ENCODE peak calls at places on chromosomes 1 and 21, in six cellular contexts. One of them, this sample, is unnamed.

GRCh38 chr1:31244326-31244725 is 4.6 kb upstream of the NKAIN1 start:
- DNase-seq in sigmoid colon: no peak
- DNase-seq in adrenal gland: peak
- DNase-seq in HFFc6: peak
- DNase-seq in pancreas: no peak
- DNase-seq in neural progenitor cell: no peak
- DNase-seq in this sample: no peak

GRCh38 chr1:88296227-88297010 is 387.7 kb upstream of the PKN2 start:
- DNase-seq in sigmoid colon: no peak
- DNase-seq in adrenal gland: no peak
- DNase-seq in HFFc6: no peak
- DNase-seq in pancreas: no peak
- DNase-seq in neural progenitor cell: peak
- DNase-seq in this sample: no peak

GRCh38 chr1:108327534-108328462 is 83.9 kb upstream of the NBPF4 start:
- DNase-seq in sigmoid colon: no peak
- DNase-seq in adrenal gland: no peak
- DNase-seq in HFFc6: no peak
- DNase-seq in pancreas: no peak
- DNase-seq in neural progenitor cell: peak
- DNase-seq in this sample: no peak

GRCh38 chr1:93603106-93603505 is 78.5 kb downstream of the BCAR3 start:
- DNase-seq in sigmoid colon: peak
- DNase-seq in adrenal gland: no peak
- DNase-seq in HFFc6: no peak
- DNase-seq in pancreas: no peak
- DNase-seq in neural progenitor cell: no peak
- DNase-seq in this sample: no peak

GRCh38 chr1:61441723-61442262 is 283.1 kb downstream of the TM2D1 start:
- DNase-seq in sigmoid colon: no peak
- DNase-seq in adrenal gland: peak
- DNase-seq in HFFc6: no peak
- DNase-seq in pancreas: no peak
- DNase-seq in neural progenitor cell: no peak
- DNase-seq in this sample: no peak

GRCh38 chr1:51518033-51518729 is 885 bp downstream of the EPS15 start:
- DNase-seq in sigmoid colon: peak
- DNase-seq in adrenal gland: no peak
- DNase-seq in HFFc6: no peak
- DNase-seq in pancreas: peak
- DNase-seq in neural progenitor cell: peak
- DNase-seq in this sample: peak

GRCh38 chr21:19326581-19327319 is 923.2 kb upstream of the TMPRSS15 start:
- DNase-seq in sigmoid colon: no peak
- DNase-seq in adrenal gland: no peak
- DNase-seq in HFFc6: no peak
- DNase-seq in pancreas: no peak
- DNase-seq in neural progenitor cell: no peak
- DNase-seq in this sample: no peak

GRCh38 chr1:197399691-197400521 is 131.9 kb downstream of the CRB1 start:
- DNase-seq in sigmoid colon: no peak
- DNase-seq in adrenal gland: peak
- DNase-seq in HFFc6: peak
- DNase-seq in pancreas: no peak
- DNase-seq in neural progenitor cell: peak
- DNase-seq in this sample: peak

GRCh38 chr21:44575307-44576024 is 1.9 kb downstream of the KRTAP10-4 start:
- DNase-seq in sigmoid colon: no peak
- DNase-seq in adrenal gland: no peak
- DNase-seq in HFFc6: no peak
- DNase-seq in pancreas: no peak
- DNase-seq in neural progenitor cell: no peak
- DNase-seq in this sample: no peak

GRCh38 chr1:229842302-229843255 is 216.5 kb downstream of the URB2 start:
- DNase-seq in sigmoid colon: no peak
- DNase-seq in adrenal gland: peak
- DNase-seq in HFFc6: no peak
- DNase-seq in pancreas: no peak
- DNase-seq in neural progenitor cell: no peak
- DNase-seq in this sample: no peak

GRCh38 chr1:224703702-224704408 is 87.7 kb downstream of the CNIH3 start:
- DNase-seq in sigmoid colon: no peak
- DNase-seq in adrenal gland: no peak
- DNase-seq in HFFc6: no peak
- DNase-seq in pancreas: no peak
- DNase-seq in neural progenitor cell: no peak
- DNase-seq in this sample: no peak

GRCh38 chr1:85566890-85567289 is 13.7 kb upstream of the CCN1 start:
- DNase-seq in sigmoid colon: no peak
- DNase-seq in adrenal gland: no peak
- DNase-seq in HFFc6: no peak
- DNase-seq in pancreas: no peak
- DNase-seq in neural progenitor cell: no peak
- DNase-seq in this sample: no peak

GRCh38 chr1:181588631-181589030 is 105.3 kb downstream of the CACNA1E start:
- DNase-seq in sigmoid colon: no peak
- DNase-seq in adrenal gland: no peak
- DNase-seq in HFFc6: no peak
- DNase-seq in pancreas: no peak
- DNase-seq in neural progenitor cell: no peak
- DNase-seq in this sample: no peak

GRCh38 chr1:48823161-48823560 is 46.5 kb upstream of the BEND5 start:
- DNase-seq in sigmoid colon: no peak
- DNase-seq in adrenal gland: peak
- DNase-seq in HFFc6: no peak
- DNase-seq in pancreas: peak
- DNase-seq in neural progenitor cell: no peak
- DNase-seq in this sample: no peak

GRCh38 chr21:34519694-34520093 is 7.7 kb upstream of the KCNE1 start:
- DNase-seq in sigmoid colon: no peak
- DNase-seq in adrenal gland: no peak
- DNase-seq in HFFc6: no peak
- DNase-seq in pancreas: no peak
- DNase-seq in neural progenitor cell: no peak
- DNase-seq in this sample: no peak

GRCh38 chr1:78113156-78113916 is 67.6 kb downstream of the GIPC2 start:
- DNase-seq in sigmoid colon: no peak
- DNase-seq in adrenal gland: no peak
- DNase-seq in HFFc6: no peak
- DNase-seq in pancreas: no peak
- DNase-seq in neural progenitor cell: no peak
- DNase-seq in this sample: no peak

GRCh38 chr21:26756491-26757159 is 88.6 kb downstream of the ADAMTS1 start:
- DNase-seq in sigmoid colon: no peak
- DNase-seq in adrenal gland: no peak
- DNase-seq in HFFc6: peak
- DNase-seq in pancreas: no peak
- DNase-seq in neural progenitor cell: no peak
- DNase-seq in this sample: no peak

GRCh38 chr1:41977329-41977728 is 58.6 kb upstream of the HIVEP3 start:
- DNase-seq in sigmoid colon: no peak
- DNase-seq in adrenal gland: no peak
- DNase-seq in HFFc6: no peak
- DNase-seq in pancreas: no peak
- DNase-seq in neural progenitor cell: no peak
- DNase-seq in this sample: no peak

GRCh38 chr1:211813590-211813989 is 17.0 kb downstream of the LPGAT1 start:
- DNase-seq in sigmoid colon: peak
- DNase-seq in adrenal gland: peak
- DNase-seq in HFFc6: no peak
- DNase-seq in pancreas: peak
- DNase-seq in neural progenitor cell: no peak
- DNase-seq in this sample: no peak

GRCh38 chr1:24923485-24924113 is 6.5 kb downstream of the RUNX3 start:
- DNase-seq in sigmoid colon: no peak
- DNase-seq in adrenal gland: no peak
- DNase-seq in HFFc6: no peak
- DNase-seq in pancreas: no peak
- DNase-seq in neural progenitor cell: no peak
- DNase-seq in this sample: peak

GRCh38 chr1:152049291-152050073 is 12.7 kb upstream of the S100A11 start:
- DNase-seq in sigmoid colon: no peak
- DNase-seq in adrenal gland: no peak
- DNase-seq in HFFc6: peak
- DNase-seq in pancreas: no peak
- DNase-seq in neural progenitor cell: no peak
- DNase-seq in this sample: no peak

DNA sequence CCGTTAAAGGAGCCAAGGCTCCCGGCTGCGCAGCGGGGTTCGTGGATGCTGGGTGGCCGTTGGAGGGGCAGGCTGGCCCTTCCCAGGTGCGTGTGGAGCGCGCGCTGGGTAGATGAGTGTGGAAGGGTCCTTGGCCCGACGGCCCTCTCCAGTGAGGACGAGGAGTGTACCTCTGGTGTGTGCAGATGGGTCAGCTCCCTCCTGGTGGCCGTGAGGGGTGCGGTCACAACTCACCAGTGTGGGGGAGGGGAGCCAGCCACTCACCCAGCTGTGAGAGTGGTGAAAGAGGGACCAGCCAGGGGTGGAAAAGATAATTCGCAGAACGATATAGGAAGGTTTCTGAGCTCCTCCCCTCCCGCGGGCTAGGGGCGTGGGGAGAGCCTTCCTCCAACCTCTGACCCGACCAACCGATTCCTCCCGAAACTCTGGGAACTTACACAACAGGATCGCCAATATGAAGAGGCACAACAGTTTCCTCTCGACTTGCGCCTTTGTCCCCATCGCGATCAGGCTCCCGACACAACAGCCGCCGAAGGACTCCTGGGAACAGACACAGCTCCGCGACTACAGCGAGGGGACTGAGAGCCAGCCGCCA is at the start of gene F11R:
- DNase-seq in sigmoid colon: no peak
- DNase-seq in adrenal gland: peak
- DNase-seq in HFFc6: no peak
- DNase-seq in pancreas: peak
- DNase-seq in neural progenitor cell: peak
- DNase-seq in this sample: peak
- TF ChIP-seq CTCF in sigmoid colon: no peak
- TF ChIP-seq CTCF in adrenal gland: peak
- TF ChIP-seq CTCF in HFFc6: peak
- TF ChIP-seq CTCF in pancreas: peak
- TF ChIP-seq CTCF in neural progenitor cell: peak
- TF ChIP-seq CTCF in this sample: no peak

DNA sequence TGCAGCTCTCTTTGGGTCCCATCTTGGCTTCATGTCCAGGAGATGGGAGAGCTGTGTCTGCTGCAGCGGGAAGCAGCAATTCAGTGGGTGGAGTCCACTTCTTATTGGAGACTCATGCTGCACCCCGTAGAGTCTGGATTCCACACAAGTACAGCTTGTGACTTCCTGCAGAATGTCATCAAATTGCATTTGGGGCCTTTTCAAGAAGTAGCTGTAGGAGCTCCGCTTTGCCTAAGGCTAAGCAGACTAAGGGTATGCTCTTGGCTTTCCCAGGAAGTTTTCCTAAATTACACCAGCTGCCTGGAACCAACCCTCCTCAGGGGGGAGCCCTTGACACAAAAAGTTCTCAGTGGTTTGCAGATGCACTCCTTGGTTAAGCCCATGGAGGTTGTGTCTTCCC is 5.7 kb upstream of the MOB3C start:
- DNase-seq in sigmoid colon: peak
- DNase-seq in adrenal gland: peak
- DNase-seq in HFFc6: peak
- DNase-seq in pancreas: no peak
- DNase-seq in neural progenitor cell: no peak
- DNase-seq in this sample: no peak
- TF ChIP-seq CTCF in sigmoid colon: peak
- TF ChIP-seq CTCF in adrenal gland: peak
- TF ChIP-seq CTCF in HFFc6: peak
- TF ChIP-seq CTCF in pancreas: no peak
- TF ChIP-seq CTCF in neural progenitor cell: peak
- TF ChIP-seq CTCF in this sample: peak

GRCh38 chr1:75124510-75124909 is 9.7 kb upstream of the LHX8 start:
- DNase-seq in sigmoid colon: peak
- DNase-seq in adrenal gland: no peak
- DNase-seq in HFFc6: no peak
- DNase-seq in pancreas: no peak
- DNase-seq in neural progenitor cell: no peak
- DNase-seq in this sample: no peak
- TF ChIP-seq CTCF in sigmoid colon: no peak
- TF ChIP-seq CTCF in adrenal gland: no peak
- TF ChIP-seq CTCF in HFFc6: no peak
- TF ChIP-seq CTCF in pancreas: no peak
- TF ChIP-seq CTCF in neural progenitor cell: no peak
- TF ChIP-seq CTCF in this sample: no peak

GRCh38 chr1:96080925-96081324 is 640.7 kb upstream of the PTBP2 start:
- DNase-seq in sigmoid colon: no peak
- DNase-seq in adrenal gland: no peak
- DNase-seq in HFFc6: no peak
- DNase-seq in pancreas: no peak
- DNase-seq in neural progenitor cell: peak
- DNase-seq in this sample: no peak
- TF ChIP-seq CTCF in sigmoid colon: no peak
- TF ChIP-seq CTCF in adrenal gland: no peak
- TF ChIP-seq CTCF in HFFc6: no peak
- TF ChIP-seq CTCF in pancreas: no peak
- TF ChIP-seq CTCF in neural progenitor cell: peak
- TF ChIP-seq CTCF in this sample: no peak

DNA sequence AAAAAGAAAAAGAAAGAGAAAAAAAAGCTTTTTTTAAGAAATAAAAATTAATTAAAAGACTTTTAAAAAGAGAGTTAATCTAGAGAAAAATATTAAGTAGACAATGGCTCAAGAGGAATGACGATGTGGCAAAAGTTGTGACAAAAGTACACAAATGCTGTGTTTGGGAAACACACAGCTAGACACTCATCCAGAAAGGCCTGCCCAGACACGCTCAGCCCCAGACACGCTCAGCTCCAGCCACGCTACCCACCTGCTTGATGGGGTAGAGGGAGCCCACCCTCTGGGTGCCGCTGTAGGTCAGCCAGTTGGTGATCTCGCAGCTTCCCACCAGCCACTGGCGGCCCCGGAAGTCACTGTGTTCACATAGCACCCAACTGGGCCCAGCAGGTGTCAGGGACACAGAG is 10.2 kb downstream of the CD52 start:
- DNase-seq in sigmoid colon: no peak
- DNase-seq in adrenal gland: no peak
- DNase-seq in HFFc6: no peak
- DNase-seq in pancreas: no peak
- DNase-seq in neural progenitor cell: no peak
- DNase-seq in this sample: no peak
- TF ChIP-seq CTCF in sigmoid colon: no peak
- TF ChIP-seq CTCF in adrenal gland: no peak
- TF ChIP-seq CTCF in HFFc6: no peak
- TF ChIP-seq CTCF in pancreas: no peak
- TF ChIP-seq CTCF in neural progenitor cell: no peak
- TF ChIP-seq CTCF in this sample: no peak

DNA sequence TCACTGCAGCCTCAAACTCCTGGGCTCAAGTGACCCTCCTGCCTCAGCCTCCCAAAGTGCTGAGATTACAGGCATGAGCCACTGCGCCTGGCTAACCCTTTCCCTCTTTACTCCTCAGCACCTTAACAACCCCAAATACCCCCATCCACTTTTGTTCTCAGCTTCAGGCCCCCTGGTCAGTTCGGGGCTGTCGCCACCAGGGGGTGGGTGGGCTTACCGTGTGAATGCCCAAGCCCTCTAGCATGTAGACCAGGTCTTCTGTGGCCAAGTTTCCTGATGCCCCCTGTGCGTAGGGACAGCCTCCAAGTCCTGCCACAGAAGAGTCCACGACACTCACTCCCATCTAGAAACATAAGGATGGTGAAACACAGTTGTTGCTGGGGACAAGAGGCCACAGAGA is 3.6 kb upstream of the GALE start:
- DNase-seq in sigmoid colon: no peak
- DNase-seq in adrenal gland: no peak
- DNase-seq in HFFc6: no peak
- DNase-seq in pancreas: no peak
- DNase-seq in neural progenitor cell: no peak
- DNase-seq in this sample: no peak
- TF ChIP-seq CTCF in sigmoid colon: no peak
- TF ChIP-seq CTCF in adrenal gland: no peak
- TF ChIP-seq CTCF in HFFc6: peak
- TF ChIP-seq CTCF in pancreas: no peak
- TF ChIP-seq CTCF in neural progenitor cell: no peak
- TF ChIP-seq CTCF in this sample: no peak

This sample was measured in GM13976.